ENCODE peak calls at places on chromosomes 4 and X, in eight cellular contexts. Q is AG04449, L is ecto neural progenitor cell, D is NCI-H1105, T is iris pigment epithelial cell, A is NCI-H2107, W is A673, M is NCI-H1694 treated with DMSO at 0.1 percent for 48 hours. N is an unnamed sample.

GRCh38 chrX:105221374-105221773 is 880 bp upstream of the TEX13A start:
- DNase-seq in A (no peak), W (no peak), T (no peak), D (no peak), L (no peak), M (no peak), Q (no peak), N (no peak)

GRCh38 chrX:17520206-17520605 is 145.2 kb downstream of the NHS start:
- DNase-seq in Q (no peak), T (no peak), D (no peak), W (no peak), M (no peak), L (no peak), A (no peak), N (no peak)

GRCh38 chr4:146638801-146639351 is at the start of gene POU4F2:
- DNase-seq in Q (no peak), T (peak; percentile 22), L (peak; percentile 73), M (no peak), W (peak; percentile 85), A (no peak), D (peak; percentile 20), N (no peak)

GRCh38 chr4:37008199-37008598 is 236.3 kb upstream of the NWD2 start:
- DNase-seq in W (no peak), T (peak; percentile 6), Q (no peak), D (peak; percentile 23), L (no peak), A (no peak), M (no peak), N (no peak)

GRCh38 chrX:110418220-110418856 is 59.7 kb downstream of the RTL9 start:
- DNase-seq in Q (no peak), T (peak; percentile 75), D (peak; percentile 14), M (no peak), L (no peak), A (peak; percentile 45), W (peak; percentile 74), N (no peak)

GRCh38 chrX:142616636-142617035 is 409.1 kb upstream of the SPANXN4 start:
- DNase-seq in A (no peak), W (no peak), Q (no peak), D (no peak), T (no peak), M (no peak), L (no peak), N (no peak)

GRCh38 chrX:100654256-100654655 is 10.3 kb downstream of the SRPX2 start:
- DNase-seq in W (peak; percentile 44), T (no peak), A (no peak), D (no peak), M (peak; percentile 48), Q (no peak), L (no peak), N (no peak)

GRCh38 chrX:48971325-48972213 is at the start of gene KCND1:
- DNase-seq in M (peak; percentile 16), L (peak; percentile 52), W (peak; percentile 68), Q (no peak), A (peak; percentile 47), T (peak; percentile 38), D (peak; percentile 36), N (no peak)

GRCh38 chrX:77814210-77814609 is 28.2 kb upstream of the ATRX start:
- DNase-seq in M (no peak), Q (no peak), W (no peak), T (no peak), L (no peak), D (no peak), A (no peak), N (no peak)

GRCh38 chrX:155577682-155578081 is 35.1 kb downstream of the TMLHE start:
- DNase-seq in W (no peak), M (no peak), D (no peak), L (no peak), T (no peak), Q (no peak), A (no peak), N (no peak)

GRCh38 chrX:152861116-152861515 is 30.3 kb downstream of the NSDHL start:
- DNase-seq in A (no peak), W (no peak), L (no peak), M (no peak), T (peak; percentile 29), Q (no peak), D (no peak), N (no peak)

GRCh38 chr4:105147226-105148151 is 813 bp downstream of the TET2 start:
- DNase-seq in T (peak; percentile 46), M (peak; percentile 43), Q (no peak), W (peak; percentile 67), A (peak; percentile 31), D (no peak), L (peak; percentile 65), N (no peak)

GRCh38 chr4:67020079-67020807 is 525.1 kb downstream of the CENPC start:
- DNase-seq in Q (no peak), L (no peak), W (peak; percentile 3), M (no peak), A (no peak), T (peak; percentile 22), D (no peak), N (no peak)

GRCh38 chrX:3244203-3244743 is 102.2 kb downstream of the MXRA5 start:
- DNase-seq in L (no peak), T (peak; percentile 88), Q (peak; percentile 65), W (peak; percentile 27), M (no peak), A (no peak), D (no peak), N (no peak)